ENCODE peak calls at places on chromosomes 12 and 14, in eight cellular contexts. Y is vagina, E is transverse colon, F is Panc1, N is breast epithelium, J is GM23338, O is stomach, T is HL-60. Q is an unnamed sample.

GRCh38 chr12:95859344-95859816 is 628 bp downstream of the SNRPF start:
- DNase-seq in T (no peak), J (peak), E (no peak), Y (no peak), F (no peak), N (no peak), O (no peak), Q (no peak)

GRCh38 chr12:94427520-94428381 is 31.9 kb downstream of the CEP83 start:
- DNase-seq in J (no peak), Y (no peak), O (no peak), E (peak), F (no peak), N (no peak), T (no peak), Q (no peak)

GRCh38 chr12:76942276-76942675 is 63.5 kb upstream of the CSRP2 start:
- DNase-seq in F (no peak), N (no peak), Y (no peak), O (no peak), T (no peak), E (no peak), J (no peak), Q (no peak)

GRCh38 chr14:35867280-35867629 is 41.1 kb downstream of the BRMS1L start:
- DNase-seq in J (no peak), T (no peak), O (no peak), Y (no peak), N (no peak), E (no peak), F (no peak), Q (no peak)

GRCh38 chr12:124605869-124606774 is 38.7 kb upstream of the NCOR2 start:
- DNase-seq in F (no peak), E (no peak), T (no peak), N (no peak), Y (no peak), J (no peak), O (no peak), Q (no peak)

GRCh38 chr12:92469837-92470236 is 233.0 kb upstream of the PLEKHG7 start:
- DNase-seq in O (no peak), E (no peak), Y (no peak), F (no peak), J (no peak), N (no peak), T (no peak), Q (no peak)

GRCh38 chr12:49553512-49554088 is 14.3 kb downstream of the MCRS1 start:
- DNase-seq in Y (no peak), N (no peak), E (no peak), T (peak), J (peak), O (no peak), F (peak), Q (peak)

GRCh38 chr12:19121449-19122018 is 8.0 kb upstream of the PLEKHA5 start:
- DNase-seq in T (no peak), J (no peak), E (no peak), N (no peak), O (no peak), Y (no peak), F (no peak), Q (no peak)

GRCh38 chr14:37340353-37340752 is 142.6 kb downstream of the MIPOL1 start:
- DNase-seq in Y (no peak), O (no peak), N (no peak), F (no peak), E (no peak), J (peak), T (no peak), Q (no peak)

GRCh38 chr14:77892381-77892871 is 92.5 kb downstream of the ADCK1 start:
- DNase-seq in J (no peak), F (no peak), E (no peak), Y (no peak), O (peak), N (no peak), T (no peak), Q (no peak)

GRCh38 chr14:101599234-101599885 is 38.1 kb downstream of the DIO3 start:
- DNase-seq in Y (no peak), O (no peak), E (peak), N (peak), J (no peak), T (no peak), F (no peak), Q (no peak)

GRCh38 chr12:1796515-1797010 is 23.8 kb upstream of the LRTM2 start:
- DNase-seq in N (no peak), J (peak), T (peak), Y (no peak), O (peak), F (no peak), E (peak), Q (no peak)

GRCh38 chr12:57276935-57277563 is 26.1 kb upstream of the STAC3 start:
- DNase-seq in J (peak), E (no peak), Y (no peak), O (peak), N (no peak), F (no peak), T (peak), Q (peak)

GRCh38 chr12:55840581-55841351 is 2.0 kb downstream of the MMP19 start:
- DNase-seq in N (no peak), J (no peak), Y (no peak), F (no peak), E (no peak), T (no peak), O (no peak), Q (no peak)

GRCh38 chr14:75123991-75124390 is 2.9 kb downstream of the NEK9 start:
- DNase-seq in T (peak), E (peak), F (no peak), O (no peak), J (no peak), Y (no peak), N (no peak), Q (peak)

GRCh38 chr14:69943084-69943797 is 64.0 kb downstream of the SMOC1 start:
- DNase-seq in Y (no peak), F (no peak), O (no peak), N (no peak), E (no peak), T (no peak), J (no peak), Q (no peak)

GRCh38 chr12:130916251-130916911 is 37.3 kb upstream of the ADGRD1 start:
- DNase-seq in F (peak), J (peak), Y (no peak), E (peak), T (peak), N (no peak), O (peak), Q (peak)

GRCh38 chr14:64591809-64592208 is 42.0 kb downstream of the PPP1R36 start:
- DNase-seq in F (no peak), T (no peak), O (no peak), J (no peak), N (no peak), Y (no peak), E (no peak), Q (no peak)

GRCh38 chr14:75876526-75876925 is 105.3 kb downstream of the TGFB3 start:
- DNase-seq in E (no peak), N (no peak), J (no peak), O (no peak), F (no peak), Y (no peak), T (no peak), Q (no peak)

GRCh38 chr12:110739894-110740293 is 2.8 kb downstream of the PPP1CC start:
- DNase-seq in O (no peak), F (no peak), Y (no peak), N (no peak), T (no peak), E (no peak), J (no peak), Q (no peak)

GRCh38 chr14:103801459-103801858 is 45.9 kb downstream of the PPP1R13B start:
- DNase-seq in N (no peak), T (peak), F (no peak), J (peak), E (no peak), O (no peak), Y (no peak), Q (no peak)

GRCh38 chr14:98181768-98182167 is 1090.2 kb downstream of the BCL11B start:
- DNase-seq in E (no peak), T (no peak), N (no peak), Y (no peak), F (no peak), O (no peak), J (no peak), Q (no peak)

GRCh38 chr12:52275686-52276085 is 1.2 kb downstream of the KRT86 start:
- DNase-seq in Y (peak), J (no peak), T (no peak), O (no peak), N (no peak), F (no peak), E (no peak), Q (no peak)

GRCh38 chr12:108299980-108300696 is 39.0 kb downstream of the CMKLR1 start:
- DNase-seq in Y (no peak), J (no peak), T (no peak), F (no peak), O (no peak), E (no peak), N (no peak), Q (no peak)

GRCh38 chr14:76267322-76268012 is 108.5 kb upstream of the ESRRB start:
- DNase-seq in J (peak), E (peak), T (no peak), N (peak), O (peak), F (peak), Y (no peak), Q (no peak)

GRCh38 chr14:100348779-100349708 is 25.9 kb downstream of the SLC25A47 start:
- DNase-seq in Y (no peak), O (no peak), T (no peak), N (no peak), F (no peak), J (no peak), E (no peak), Q (no peak)
- TF ChIP-seq CTCF in Y (no peak), O (no peak), T (no peak), N (no peak), F (no peak), J (no peak), E (no peak), Q (no peak)

GRCh38 chr14:89158701-89159100 is 258.3 kb downstream of the FOXN3 start:
- DNase-seq in T (no peak), E (no peak), O (no peak), J (no peak), N (no peak), Y (no peak), F (no peak), Q (no peak)
- TF ChIP-seq POLR2AphosphoS5 in T (no peak), E (no peak), O (no peak), J (no peak), N (no peak), Y (no peak), F (no peak), Q (no peak)

DNA sequence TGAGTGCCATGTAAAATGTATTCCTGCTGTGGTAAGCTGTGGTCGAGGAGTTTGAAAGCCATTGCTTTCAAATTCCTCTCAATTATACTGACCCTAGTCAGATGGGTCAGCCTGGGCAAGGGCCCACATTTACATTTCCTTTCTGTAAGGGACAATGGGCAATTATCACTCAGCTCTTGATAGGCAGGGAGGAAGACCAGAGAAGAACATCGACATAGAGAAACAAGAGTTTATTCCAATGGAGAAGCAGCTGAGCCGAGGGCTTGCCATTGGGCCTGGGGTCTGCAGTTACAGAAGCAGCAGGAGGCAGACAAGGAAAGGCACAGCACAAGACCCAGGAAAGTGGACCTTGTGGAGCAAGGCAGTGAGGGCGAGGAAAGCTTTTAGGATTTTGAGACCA is 9.7 kb downstream of the NRIP2 start:
- DNase-seq in F (no peak), J (no peak), Y (no peak), E (no peak), O (no peak), T (no peak), N (no peak), Q (no peak)
- H3K27ac ChIP-seq in F (no peak), J (no peak), Y (no peak), E (no peak), O (no peak), T (no peak), N (no peak), Q (no peak)

DNA sequence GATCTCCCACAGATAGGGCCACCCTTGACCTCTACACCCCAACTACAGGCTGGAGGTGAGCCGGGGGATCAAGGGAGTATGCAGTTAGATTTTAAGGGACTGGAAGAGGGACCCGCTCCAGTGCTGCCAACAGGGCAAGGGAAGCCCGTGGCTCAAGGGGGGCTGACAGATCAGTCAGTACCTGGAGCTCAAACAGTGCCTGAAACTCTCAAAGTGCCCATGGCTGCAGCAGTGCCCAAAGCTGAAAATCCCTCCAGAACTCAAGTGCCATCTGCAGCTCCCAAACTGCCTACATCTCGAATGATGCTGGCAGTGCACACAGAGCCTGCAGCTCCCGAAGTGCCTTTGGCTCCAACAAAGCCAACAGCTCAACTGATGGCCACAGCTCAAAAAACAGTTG is 10.4 kb downstream of the NYNRIN start:
- DNase-seq in O (peak), E (no peak), Y (no peak), T (no peak), J (no peak), N (no peak), F (no peak), Q (no peak)
- TF ChIP-seq CTCF in O (no peak), E (no peak), Y (no peak), T (no peak), J (no peak), N (no peak), F (no peak), Q (no peak)

GRCh38 chr12:114405449-114406271 is at the start of gene TBX5:
- DNase-seq in E (no peak), O (no peak), F (no peak), J (peak), T (no peak), N (no peak), Y (no peak), Q (no peak)
- TF ChIP-seq POLR2AphosphoS5 in E (no peak), O (no peak), F (no peak), J (no peak), T (no peak), N (no peak), Y (no peak), Q (no peak)

DNA sequence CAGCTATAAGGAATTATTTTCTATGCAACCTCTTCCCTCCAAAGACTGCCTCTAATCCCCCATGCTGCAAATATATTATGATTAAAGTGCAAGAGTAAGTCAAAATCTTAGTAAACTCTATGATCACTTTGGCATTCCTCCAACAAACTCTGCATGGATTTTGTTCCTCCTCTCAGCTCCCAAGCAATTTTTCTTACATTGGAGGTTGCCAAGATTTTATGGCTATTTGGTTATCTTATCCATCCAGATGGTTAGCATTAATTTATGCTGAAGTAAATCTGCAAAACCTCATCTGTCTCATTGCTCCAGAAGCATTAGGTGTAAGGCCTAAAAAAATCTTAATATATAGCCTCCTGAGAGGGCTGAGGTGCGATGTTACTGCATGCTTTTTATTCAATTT is 228.1 kb downstream of the CHST11 start:
- DNase-seq in N (no peak), E (no peak), O (no peak), T (no peak), Y (no peak), F (no peak), J (no peak), Q (no peak)
- H3K27ac ChIP-seq in N (no peak), E (no peak), O (no peak), T (peak), Y (no peak), F (no peak), J (no peak), Q (no peak)

Q was measured in HCT116.